ENCODE peak calls at places on chromosomes 13 and 19, in six cellular contexts. I is H1, D is HCT116, L is K562, F is HepG2, Q is GM12878. M is an unnamed sample.

GRCh38 chr19:29628661-29629385 is 22.7 kb downstream of the POP4 start:
- DNase-seq in F (no peak), I (no peak), L (no peak), Q (no peak), D (no peak), M (no peak)

GRCh38 chr13:52749446-52749845 is 9.8 kb upstream of the CNMD start:
- DNase-seq in I (no peak), Q (no peak), F (no peak), D (no peak), L (no peak), M (no peak)

GRCh38 chr19:42246143-42246868 is 3.9 kb upstream of the GSK3A start:
- DNase-seq in Q (no peak), F (no peak), D (no peak), L (peak), I (peak), M (no peak)

GRCh38 chr13:50893211-50893852 is 16.3 kb upstream of the RNASEH2B start:
- DNase-seq in I (no peak), F (no peak), L (no peak), D (no peak), Q (no peak), M (no peak)

GRCh38 chr19:29524201-29524911 is 1.4 kb upstream of the VSTM2B start:
- DNase-seq in Q (no peak), L (no peak), D (no peak), F (no peak), I (no peak), M (no peak)

GRCh38 chr19:383922-384800 is 24.8 kb downstream of the C2CD4C start:
- DNase-seq in D (no peak), I (peak), F (peak), Q (peak), L (no peak), M (peak)

GRCh38 chr19:46451352-46451751 is 20.0 kb downstream of the PNMA8A start:
- DNase-seq in D (no peak), I (no peak), F (no peak), Q (no peak), L (no peak), M (no peak)

GRCh38 chr13:67438465-67438864 is 208.3 kb upstream of the PCDH9 start:
- DNase-seq in I (no peak), D (no peak), L (no peak), F (no peak), Q (no peak), M (peak)

GRCh38 chr13:25281937-25282332 is 5.4 kb downstream of the MTMR6 start:
- DNase-seq in L (no peak), I (no peak), D (no peak), F (no peak), Q (no peak), M (no peak)

GRCh38 chr13:97600438-97601080 is 166.6 kb downstream of the RAP2A start:
- DNase-seq in F (peak), I (no peak), Q (no peak), L (no peak), D (no peak), M (no peak)

GRCh38 chr13:96473463-96474157 is 383.7 kb downstream of the HS6ST3 start:
- DNase-seq in Q (no peak), F (no peak), L (no peak), D (no peak), I (no peak), M (peak)

DNA sequence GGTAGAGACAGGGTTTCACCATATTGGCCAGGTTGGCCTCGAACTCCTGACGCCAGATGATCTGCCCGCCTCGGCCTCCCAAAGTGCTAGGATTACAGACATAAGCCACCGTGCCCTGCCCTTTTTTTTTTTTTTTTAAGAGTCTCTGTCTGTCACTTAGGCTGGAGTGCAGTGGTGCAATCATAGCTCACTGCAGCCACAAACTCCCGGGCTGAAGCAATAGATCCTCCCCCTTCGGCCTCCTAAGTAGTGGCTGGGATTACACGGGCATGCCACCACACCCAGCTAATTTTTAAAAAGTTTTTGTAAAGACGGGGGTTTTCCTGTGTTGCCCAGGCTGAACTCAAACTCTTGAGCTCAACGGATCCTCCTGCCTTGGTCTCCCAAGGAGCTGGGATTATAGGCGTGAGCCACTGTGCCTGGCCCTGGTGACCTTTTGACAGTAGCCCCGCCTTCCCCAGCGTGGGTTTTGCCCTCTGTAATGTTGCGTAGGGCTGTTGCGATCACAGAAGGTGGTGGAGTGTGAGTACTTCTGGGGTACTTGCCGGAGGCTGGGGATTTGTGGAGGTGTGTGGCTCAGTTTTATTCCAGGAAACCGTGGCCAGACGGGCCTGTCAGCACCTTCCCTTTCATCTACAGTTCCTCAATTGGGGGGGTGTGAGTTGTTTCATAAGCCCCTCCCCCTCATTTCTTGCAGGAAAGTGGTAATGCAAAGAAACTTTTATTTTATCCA is 11.6 kb upstream of the RETN start:
- DNase-seq in L (no peak), D (no peak), Q (no peak), F (no peak), I (no peak), M (no peak)
- TF ChIP-seq ZNF274 in L (no peak), D (no peak), Q (no peak), F (no peak), I (no peak), M (no peak)

DNA sequence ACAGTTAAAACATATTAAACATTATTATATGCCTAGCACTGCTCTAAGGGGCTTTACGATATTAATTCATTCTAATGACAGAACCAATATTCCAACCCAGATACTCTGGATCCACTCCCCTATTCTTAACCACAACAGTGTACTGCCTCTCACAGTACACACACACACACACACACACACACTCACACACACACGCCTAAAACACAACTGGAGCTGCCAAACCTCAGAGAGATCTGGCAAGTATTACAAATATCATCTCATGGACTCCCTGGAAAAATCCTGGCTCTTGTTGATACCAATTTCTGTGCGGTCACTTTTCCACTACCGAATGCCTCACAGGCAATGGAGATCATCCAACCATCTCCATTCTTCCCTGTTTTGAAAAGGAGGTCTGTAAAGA is 1.3 kb downstream of the ZNF780A start:
- DNase-seq in Q (no peak), D (no peak), F (no peak), L (no peak), I (no peak), M (no peak)
- TF ChIP-seq ZNF274 in Q (no peak), D (no peak), F (no peak), L (no peak), I (no peak), M (no peak)

GRCh38 chr13:39414339-39414738 is 188.7 kb downstream of the LHFPL6 start:
- DNase-seq in Q (peak), D (no peak), F (no peak), I (no peak), L (no peak), M (no peak)

GRCh38 chr13:39417643-39418042 is 185.3 kb downstream of the LHFPL6 start:
- DNase-seq in D (no peak), F (no peak), L (no peak), I (peak), Q (no peak), M (no peak)

GRCh38 chr13:39415403-39415802 is 187.6 kb downstream of the LHFPL6 start:
- DNase-seq in L (no peak), F (no peak), D (peak), I (no peak), Q (no peak), M (no peak)

GRCh38 chr13:39417131-39417530 is 185.9 kb downstream of the LHFPL6 start:
- DNase-seq in Q (no peak), F (no peak), I (no peak), D (no peak), L (no peak), M (no peak)

GRCh38 chr13:39415003-39415402 is 188.0 kb downstream of the LHFPL6 start:
- DNase-seq in I (no peak), Q (no peak), F (peak), D (no peak), L (no peak), M (no peak)
- TF ChIP-seq ZNF274 in I (no peak), Q (no peak), F (no peak), D (no peak), L (no peak), M (no peak)

GRCh38 chr19:8269724-8270123 is 38.4 kb downstream of the CD320 start:
- DNase-seq in F (no peak), I (no peak), D (no peak), Q (no peak), L (no peak), M (no peak)
- TF ChIP-seq ZNF274 in F (no peak), I (no peak), D (no peak), Q (no peak), L (no peak), M (no peak)

GRCh38 chr13:59963383-59963782 is 200.3 kb downstream of the DIAPH3 start:
- DNase-seq in L (no peak), Q (no peak), I (no peak), F (no peak), D (no peak), M (no peak)

GRCh38 chr13:59963827-59964226 is 199.9 kb downstream of the DIAPH3 start:
- DNase-seq in L (no peak), F (no peak), D (no peak), Q (no peak), I (no peak), M (no peak)

GRCh38 chr13:59957438-59957837 is 206.3 kb downstream of the DIAPH3 start:
- DNase-seq in I (no peak), F (no peak), Q (no peak), L (no peak), D (no peak), M (no peak)

GRCh38 chr13:59962343-59962742 is 201.4 kb downstream of the DIAPH3 start:
- DNase-seq in Q (no peak), F (no peak), L (no peak), I (no peak), D (no peak), M (no peak)

DNA sequence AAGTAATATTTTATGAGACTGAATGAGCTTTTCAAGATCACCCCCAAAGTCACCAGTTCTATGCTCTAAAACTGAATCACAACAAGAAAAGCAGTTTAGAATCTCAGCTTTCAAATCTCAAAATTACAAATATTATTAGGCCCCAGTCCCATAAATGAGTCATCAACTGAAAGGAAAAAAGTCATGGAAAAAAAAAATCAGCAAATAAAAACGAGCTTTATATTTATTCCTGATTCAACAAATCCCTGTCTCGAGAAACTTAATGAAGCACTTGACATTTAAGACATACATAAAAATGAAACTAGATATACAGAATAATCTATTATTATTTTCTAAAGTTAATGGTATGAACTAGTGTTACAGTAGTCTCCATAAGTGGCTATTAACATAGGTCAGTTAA is 203.0 kb downstream of the DIAPH3 start:
- DNase-seq in Q (no peak), I (no peak), F (no peak), D (no peak), L (no peak), M (no peak)
- TF ChIP-seq ZNF274 in Q (no peak), I (no peak), F (no peak), D (no peak), L (no peak), M (no peak)

GRCh38 chr13:41505209-41505835 is 48.0 kb downstream of the RGCC start:
- DNase-seq in Q (no peak), L (no peak), D (no peak), F (no peak), I (no peak), M (no peak)
- TF ChIP-seq ZNF274 in Q (no peak), L (no peak), D (no peak), F (no peak), I (no peak), M (no peak)

GRCh38 chr19:17757125-17757524 is 5.8 kb downstream of the FCHO1 start:
- DNase-seq in Q (no peak), F (no peak), L (no peak), I (no peak), D (no peak), M (no peak)
- TF ChIP-seq ZNF274 in Q (no peak), F (no peak), L (no peak), I (no peak), D (no peak), M (no peak)

DNA sequence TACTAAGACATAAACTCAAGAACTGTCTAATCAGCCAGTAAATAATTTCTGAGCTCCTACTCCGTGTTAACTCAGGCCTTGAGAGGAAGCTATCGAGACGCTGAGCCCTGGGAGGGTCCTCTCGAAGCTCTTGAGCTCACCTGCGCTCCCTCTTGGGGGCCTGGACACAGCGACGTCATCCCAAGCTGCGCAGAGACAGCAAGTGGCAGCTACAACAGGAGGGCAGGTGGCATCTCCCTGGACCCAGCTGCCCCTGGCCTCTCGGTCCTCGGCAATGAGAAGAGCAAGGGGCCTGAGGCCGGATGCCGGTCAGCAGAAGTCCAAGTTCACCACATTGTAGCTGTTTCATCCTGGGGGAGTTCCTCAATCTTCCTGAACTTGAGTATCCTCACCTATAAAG is 30.5 kb upstream of the TUBGCP3 start:
- DNase-seq in I (no peak), D (no peak), L (no peak), Q (no peak), F (no peak), M (no peak)
- TF ChIP-seq ZNF274 in I (no peak), D (no peak), L (no peak), Q (no peak), F (no peak), M (no peak)

GRCh38 chr13:90230311-90230710 is 1117.2 kb upstream of the MIR17HG start:
- DNase-seq in F (no peak), Q (no peak), I (no peak), L (no peak), D (no peak), M (no peak)
- TF ChIP-seq ZNF274 in F (no peak), Q (no peak), I (no peak), L (no peak), D (no peak), M (no peak)

M was measured in NT2/D1.